ENCODE peak calls at places on chromosomes 6 and 20, in five cellular contexts. U is T-helper 2 cell, T is Kasumi-1, L is fibroblast of mammary gland, D is nucleus accumbens. O is an unnamed sample.

GRCh38 chr6:11769816-11770545 is 8.6 kb downstream of the ADTRP start:
- DNase-seq in T (no peak), L (no peak), D (no peak), U (no peak), O (peak)

GRCh38 chr6:155341130-155341828 is 27.0 kb upstream of the TFB1M start:
- DNase-seq in D (no peak), L (peak), T (peak), U (no peak), O (no peak)

GRCh38 chr20:16486532-16486931 is 86.7 kb downstream of the KIF16B start:
- DNase-seq in T (no peak), D (no peak), U (no peak), L (no peak), O (no peak)

GRCh38 chr6:167113047-167113446 is 9.8 kb upstream of the CCR6 start:
- DNase-seq in T (no peak), D (no peak), U (no peak), L (no peak), O (peak)

GRCh38 chr6:170026272-170027110 is 264.4 kb downstream of the DLL1 start:
- DNase-seq in T (no peak), L (no peak), D (no peak), U (no peak), O (peak)

GRCh38 chr6:56223995-56224394 is 23.4 kb downstream of the COL21A1 start:
- DNase-seq in D (no peak), L (peak), U (no peak), T (no peak), O (no peak)

GRCh38 chr20:17825251-17825691 is 125.5 kb downstream of the BANF2 start:
- DNase-seq in L (no peak), D (no peak), U (no peak), T (no peak), O (no peak)

GRCh38 chr6:124812067-124812466 is 150.2 kb upstream of the RNF217 start:
- DNase-seq in T (no peak), U (no peak), L (no peak), D (no peak), O (no peak)

GRCh38 chr20:62726716-62727583 is 18.3 kb downstream of the NTSR1 start:
- DNase-seq in U (no peak), T (no peak), L (no peak), D (no peak), O (no peak)

GRCh38 chr6:156396068-156396771 is 381.0 kb upstream of the ARID1B start:
- DNase-seq in U (no peak), L (no peak), D (no peak), T (no peak), O (no peak)

GRCh38 chr20:50112512-50113419 is at the start of gene UBE2V1:
- DNase-seq in L (peak), T (peak), U (peak), D (peak), O (peak)

GRCh38 chr20:973785-974194 is 28.3 kb downstream of the RSPO4 start:
- DNase-seq in D (no peak), U (no peak), L (peak), T (peak), O (peak)

GRCh38 chr6:160088069-160088773 is 33.4 kb upstream of the SLC22A1 start:
- DNase-seq in U (no peak), T (peak), D (peak), L (peak), O (no peak)

GRCh38 chr6:39999006-39999867 is 65.0 kb upstream of the MOCS1 start:
- DNase-seq in L (no peak), D (no peak), U (no peak), T (no peak), O (no peak)

GRCh38 chr6:8536122-8536521 is 100.8 kb upstream of the SLC35B3 start:
- DNase-seq in D (no peak), U (no peak), T (no peak), L (no peak), O (no peak)

GRCh38 chr20:15814903-15815302 is 758.3 kb downstream of the KIF16B start:
- DNase-seq in L (peak), D (no peak), U (no peak), T (no peak), O (no peak)

GRCh38 chr6:156189195-156189594 is 588.0 kb upstream of the ARID1B start:
- DNase-seq in T (no peak), U (no peak), D (no peak), L (no peak), O (no peak)

GRCh38 chr20:36582821-36583220 is 9.4 kb downstream of the TGIF2 start:
- DNase-seq in L (no peak), T (no peak), U (no peak), D (no peak), O (no peak)

GRCh38 chr6:111230351-111231077 is 143.2 kb downstream of the SLC16A10 start:
- DNase-seq in T (peak), L (peak), D (no peak), U (no peak), O (no peak)

GRCh38 chr6:54525731-54526130 is 217.5 kb downstream of the TINAG start:
- DNase-seq in D (no peak), U (no peak), L (peak), T (no peak), O (no peak)

GRCh38 chr6:148704539-148704938 is 42.3 kb upstream of the UST start:
- DNase-seq in U (no peak), D (no peak), L (no peak), T (no peak), O (no peak)

GRCh38 chr20:17202668-17203067 is 24.2 kb upstream of the PCSK2 start:
- DNase-seq in U (no peak), D (no peak), L (no peak), T (no peak), O (no peak)

GRCh38 chr6:130928993-130929678 is 101.9 kb downstream of the SMLR1 start:
- DNase-seq in L (peak), D (no peak), U (no peak), T (no peak), O (no peak)

GRCh38 chr6:125375841-125376240 is 74.1 kb upstream of the HDDC2 start:
- DNase-seq in L (peak), T (no peak), U (no peak), D (no peak), O (no peak)

GRCh38 chr20:13105071-13105470 is 96.3 kb downstream of the SPTLC3 start:
- DNase-seq in T (no peak), D (no peak), U (no peak), L (no peak), O (no peak)

GRCh38 chr6:109526905-109527628 is 44.0 kb upstream of the ZBTB24 start:
- DNase-seq in L (peak), T (peak), U (no peak), D (peak), O (peak)

GRCh38 chr20:64039293-64040160 is 3.5 kb downstream of the C20orf204 start:
- DNase-seq in D (no peak), T (no peak), U (no peak), L (no peak), O (no peak)

GRCh38 chr6:24497254-24497989 is 2.7 kb downstream of the ALDH5A1 start:
- DNase-seq in T (no peak), U (no peak), D (no peak), L (no peak), O (no peak)

GRCh38 chr20:60453847-60454246 is 495.6 kb downstream of the CDH26 start:
- DNase-seq in T (no peak), D (no peak), L (no peak), U (no peak), O (no peak)

GRCh38 chr6:123203928-123204327 is 207.9 kb downstream of the CLVS2 start:
- DNase-seq in L (no peak), T (no peak), U (no peak), D (no peak), O (no peak)

GRCh38 chr6:25788305-25788922 is 33.9 kb downstream of the SLC17A4 start:
- DNase-seq in L (peak), U (no peak), D (no peak), T (peak), O (peak)

GRCh38 chr20:3677733-3678132 is 4.1 kb downstream of the ADAM33 start:
- DNase-seq in L (peak), D (peak), U (no peak), T (no peak), O (no peak)

O was measured in RPMI8226.